ENCODE peak calls at places on chromosome 16, in six cellular contexts. Y is K562, C is H1, Q is GM12892, W is SK-N-SH, X is HepG2. B is an unnamed sample.

GRCh38 chr16:68722119-68723024 is 14.7 kb upstream of the CDH1 start:
- DNase-seq in Y (no peak), C (no peak), Q (no peak), W (no peak), X (no peak), B (no peak)

GRCh38 chr16:85399583-85400284 is 213.4 kb upstream of the GSE1 start:
- DNase-seq in Y (no peak), C (peak; percentile 46), Q (no peak), W (no peak), X (no peak), B (no peak)

GRCh38 chr16:53509906-53510703 is 7.1 kb upstream of the AKTIP start:
- DNase-seq in Y (peak; percentile 70), C (peak; percentile 63), Q (no peak), W (peak; percentile 77), X (peak; percentile 67), B (no peak)

GRCh38 chr16:49344401-49344800 is 29.2 kb upstream of the C16orf78 start:
- DNase-seq in Y (no peak), C (no peak), Q (no peak), W (no peak), X (no peak), B (no peak)

GRCh38 chr16:27080870-27081269 is 14.1 kb downstream of the C16orf82 start:
- DNase-seq in Y (peak; percentile 28), C (no peak), Q (no peak), W (peak; percentile 25), X (peak; percentile 43), B (no peak)

GRCh38 chr16:82832861-82833260 is 206.1 kb downstream of the CDH13 start:
- DNase-seq in Y (no peak), C (no peak), Q (no peak), W (no peak), X (no peak), B (no peak)

GRCh38 chr16:12245923-12246290 is 269.4 kb downstream of the SNX29 start:
- DNase-seq in Y (no peak), C (no peak), Q (no peak), W (no peak), X (no peak), B (no peak)

GRCh38 chr16:86664518-86665318 is 86.4 kb downstream of the FOXL1 start:
- DNase-seq in Y (peak; percentile 69), C (no peak), Q (no peak), W (no peak), X (peak; percentile 84), B (no peak)

GRCh38 chr16:86580798-86581185 is 2.4 kb downstream of the FOXL1 start:
- DNase-seq in Y (no peak), C (no peak), Q (no peak), W (no peak), X (no peak), B (no peak)

GRCh38 chr16:29839822-29840221 is 19.6 kb downstream of the MVP start:
- DNase-seq in Y (no peak), C (no peak), Q (no peak), W (no peak), X (no peak), B (no peak)

GRCh38 chr16:8655184-8655717 is 19.2 kb upstream of the ABAT start:
- DNase-seq in Y (peak; percentile 37), C (no peak), Q (peak; percentile 37), W (no peak), X (peak; percentile 73), B (no peak)

DNA sequence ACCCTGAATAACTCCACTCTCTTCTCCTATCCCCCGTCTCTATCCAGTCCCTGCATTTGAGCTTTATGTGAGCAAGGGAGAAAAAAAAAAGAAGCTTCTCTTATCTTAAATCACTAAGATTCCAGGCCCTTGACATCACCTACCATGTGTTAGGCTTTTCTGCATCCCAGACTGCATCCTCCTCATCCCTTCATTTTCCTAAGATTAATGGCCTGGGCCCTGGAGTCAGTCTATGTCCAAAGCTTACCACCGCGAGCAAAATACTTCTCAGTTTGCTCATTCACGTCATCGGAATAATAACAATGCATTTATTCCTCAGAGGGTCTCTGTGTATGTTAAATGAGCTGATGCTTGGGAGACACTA is 46.2 kb downstream of the VAT1L start:
- DNase-seq in Y (no peak), C (no peak), Q (no peak), W (peak; percentile 32), X (no peak), B (no peak)
- TF ChIP-seq TAF1 in Y (no peak), C (no peak), Q (no peak), W (no peak), X (no peak), B (no peak)

DNA sequence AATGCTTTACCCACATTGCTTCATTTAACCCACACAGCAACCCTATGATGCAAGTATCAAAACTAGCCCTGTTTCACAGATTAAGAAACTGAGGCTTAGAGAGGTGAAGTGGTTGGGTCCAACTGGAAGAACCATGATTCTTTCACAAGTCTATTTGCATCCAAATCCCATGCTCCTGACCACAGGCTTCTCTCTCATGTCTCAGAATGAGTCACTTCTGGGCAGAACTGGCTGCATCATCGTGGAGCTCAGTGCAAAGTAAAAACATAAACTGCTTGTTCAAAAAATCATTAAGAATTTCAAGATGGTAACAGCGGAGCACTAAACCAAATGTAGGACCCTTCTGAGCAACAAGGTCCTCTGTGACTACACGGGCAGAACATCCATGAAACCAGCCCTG is 20.2 kb upstream of the CES1 start:
- DNase-seq in Y (no peak), C (no peak), Q (no peak), W (no peak), X (no peak), B (no peak)
- TF ChIP-seq TAF1 in Y (no peak), C (no peak), Q (no peak), W (no peak), X (no peak), B (no peak)

GRCh38 chr16:64297863-64298579 is 823.8 kb downstream of the CDH11 start:
- DNase-seq in Y (no peak), C (no peak), Q (no peak), W (no peak), X (no peak), B (no peak)

GRCh38 chr16:64290461-64290860 is 831.4 kb downstream of the CDH11 start:
- DNase-seq in Y (no peak), C (no peak), Q (no peak), W (no peak), X (no peak), B (no peak)

GRCh38 chr16:64287667-64288521 is 834.0 kb downstream of the CDH11 start:
- DNase-seq in Y (no peak), C (no peak), Q (no peak), W (peak; percentile 2), X (no peak), B (no peak)

GRCh38 chr16:64292953-64293352 is 828.9 kb downstream of the CDH11 start:
- DNase-seq in Y (no peak), C (no peak), Q (no peak), W (no peak), X (no peak), B (no peak)
- TF ChIP-seq TAF1 in Y (no peak), C (no peak), Q (no peak), W (no peak), X (no peak), B (no peak)

GRCh38 chr16:50469744-50470301 is 78.4 kb upstream of the NKD1 start:
- DNase-seq in Y (no peak), C (peak; percentile 52), Q (no peak), W (no peak), X (no peak), B (no peak)

GRCh38 chr16:50467943-50468748 is 80.0 kb upstream of the NKD1 start:
- DNase-seq in Y (peak; percentile 64), C (peak; percentile 74), Q (peak; percentile 46), W (peak; percentile 94), X (peak; percentile 97), B (no peak)

GRCh38 chr16:50470687-50471086 is 77.5 kb upstream of the NKD1 start:
- DNase-seq in Y (no peak), C (no peak), Q (no peak), W (no peak), X (no peak), B (no peak)

GRCh38 chr16:50468749-50469078 is 79.5 kb upstream of the NKD1 start:
- DNase-seq in Y (no peak), C (no peak), Q (no peak), W (no peak), X (no peak), B (no peak)

DNA sequence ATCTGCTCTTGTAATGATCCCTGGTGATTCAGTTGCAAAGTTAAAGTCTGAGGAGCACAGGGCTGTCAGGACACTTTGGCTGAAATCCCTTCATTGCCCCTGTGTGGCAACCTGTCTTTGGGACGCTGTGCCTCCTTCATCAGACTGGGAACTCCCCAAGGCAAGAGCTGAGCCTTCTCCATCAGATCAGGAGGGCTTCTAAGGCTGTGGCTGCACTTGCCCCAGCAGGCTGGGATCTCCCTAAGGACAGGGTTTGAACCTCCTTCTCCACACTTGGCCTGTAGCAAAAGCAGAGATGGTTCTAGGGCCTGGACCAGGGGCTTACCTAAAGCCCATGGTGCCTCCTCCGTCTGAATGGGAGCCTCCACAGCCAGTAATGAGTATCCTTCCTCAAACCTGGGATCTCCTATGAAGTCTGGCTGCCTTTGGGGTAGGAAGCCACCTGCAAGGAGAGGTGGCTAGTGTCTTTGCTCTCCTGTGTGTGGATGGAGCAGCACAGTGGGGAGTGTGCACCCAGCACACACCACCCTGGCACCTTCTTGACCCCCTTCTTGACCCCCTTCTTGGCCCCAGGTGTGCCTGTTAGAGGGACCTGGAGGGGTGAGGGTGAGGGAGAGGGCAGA is 79.0 kb upstream of the NKD1 start:
- DNase-seq in Y (no peak), C (no peak), Q (no peak), W (no peak), X (no peak), B (no peak)
- TF ChIP-seq TAF1 in Y (no peak), C (no peak), Q (no peak), W (no peak), X (no peak), B (no peak)

DNA sequence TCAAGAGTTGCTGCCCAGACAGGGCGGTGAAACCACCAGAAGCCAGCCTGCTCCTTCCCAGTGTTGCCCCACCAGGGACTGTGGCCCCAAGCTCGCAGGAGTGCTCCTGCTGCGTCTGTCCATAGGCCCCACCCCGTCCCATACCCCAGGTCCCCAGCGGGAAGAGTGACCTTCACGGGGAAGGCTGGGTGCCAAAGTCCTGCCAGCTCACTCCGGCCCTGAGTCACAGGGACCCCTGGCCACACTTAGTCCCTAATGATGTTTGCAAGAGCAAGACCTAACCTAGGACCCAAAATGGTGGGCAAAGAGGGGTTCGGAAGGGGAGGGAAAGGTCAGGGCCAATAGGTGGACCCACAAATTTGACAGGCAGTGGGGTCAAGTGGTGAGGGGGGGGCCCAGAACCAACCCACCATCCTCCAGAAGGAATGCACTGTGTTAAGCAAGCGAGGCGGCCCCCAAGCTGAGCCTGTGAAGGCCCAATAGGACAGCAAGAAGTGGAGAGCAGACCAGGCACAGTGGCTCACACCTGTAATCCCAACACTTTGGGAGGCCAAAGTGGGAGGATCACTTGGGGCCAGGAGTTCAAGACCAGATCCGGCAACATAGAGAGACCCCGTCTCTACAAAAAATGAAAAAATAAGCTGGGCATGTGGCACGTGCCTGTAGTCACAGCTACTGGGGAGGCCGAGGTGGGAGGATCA is 3.3 kb downstream of the DOK4 start:
- DNase-seq in Y (no peak), C (no peak), Q (no peak), W (no peak), X (peak; percentile 91), B (no peak)
- TF ChIP-seq TAF1 in Y (no peak), C (no peak), Q (no peak), W (no peak), X (no peak), B (no peak)

DNA sequence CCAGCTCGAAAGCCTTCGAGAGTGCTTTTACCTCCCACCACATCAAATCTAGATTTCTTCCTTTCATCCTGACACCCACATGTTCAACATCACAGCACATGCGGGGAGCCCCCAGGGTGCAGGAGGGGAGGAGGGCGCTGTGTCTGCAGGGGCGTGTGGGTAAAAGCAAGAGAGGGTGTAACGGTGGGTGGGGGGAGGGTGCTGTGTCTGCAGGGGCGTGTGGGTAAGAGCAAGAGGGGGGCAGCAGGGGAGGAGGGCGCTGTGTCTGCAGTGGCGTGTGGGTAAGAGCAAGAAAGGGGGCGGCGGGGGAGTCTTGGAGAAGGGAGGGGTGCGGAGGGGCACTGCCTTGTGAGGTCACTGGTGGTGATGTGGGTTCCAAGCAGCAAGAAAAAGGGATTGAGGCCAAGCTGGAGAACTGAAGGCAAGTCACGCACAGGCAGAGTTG is 34.6 kb downstream of the ADCY9 start:
- DNase-seq in Y (no peak), C (no peak), Q (no peak), W (peak; percentile 42), X (no peak), B (no peak)
- TF ChIP-seq TAF1 in Y (no peak), C (no peak), Q (no peak), W (no peak), X (no peak), B (no peak)

B was measured in GM12891.